ENCODE peak calls at places on chromosomes 12 and 14, in six cellular contexts. Z, L, U, M, J and G are unnamed samples. For H3K27me3, the result is how much of the 10 kb centered on the place peaks cover.

GRCh38 chr12:52156757-52157565 is 34.9 kb downstream of the KRT80 start:
- DNase-seq in Z (peak), L (no peak), U (peak), M (peak), J (peak), G (peak)

GRCh38 chr14:25041898-25042297 is 8.0 kb downstream of the STXBP6 start:
- DNase-seq in Z (no peak), L (no peak), U (no peak), M (no peak), J (no peak), G (no peak)

GRCh38 chr12:64083285-64084210 is 138.5 kb downstream of the KICS2 start:
- DNase-seq in Z (peak), L (peak), U (peak), M (peak), J (no peak), G (no peak)

GRCh38 chr12:5996459-5996858 is 51.4 kb upstream of the ANO2 start:
- DNase-seq in Z (no peak), L (no peak), U (no peak), M (no peak), J (no peak), G (no peak)

GRCh38 chr12:31233061-31233730 is 92.8 kb downstream of the SINHCAF start:
- DNase-seq in Z (no peak), L (no peak), U (no peak), M (no peak), J (no peak), G (no peak)

GRCh38 chr14:100874051-100874410 is 29.5 kb downstream of the RTL1 start:
- DNase-seq in Z (no peak), L (no peak), U (no peak), M (no peak), J (no peak), G (no peak)

GRCh38 chr14:34232790-34233189 is 229.2 kb downstream of the SPTSSA start:
- DNase-seq in Z (no peak), L (no peak), U (no peak), M (no peak), J (no peak), G (no peak)

GRCh38 chr14:66117600-66117999 is 368.6 kb upstream of the CCDC196 start:
- DNase-seq in Z (no peak), L (no peak), U (no peak), M (peak), J (no peak), G (no peak)

GRCh38 chr12:13222076-13222475 is 25.6 kb downstream of the EMP1 start:
- DNase-seq in Z (peak), L (no peak), U (no peak), M (no peak), J (no peak), G (no peak)

GRCh38 chr14:99968156-99968920 is 96.9 kb upstream of the EVL start:
- DNase-seq in Z (no peak), L (peak), U (no peak), M (peak), J (no peak), G (no peak)

GRCh38 chr14:104989236-104989950 is 3.8 kb downstream of the CLBA1 start:
- DNase-seq in Z (no peak), L (no peak), U (no peak), M (no peak), J (no peak), G (no peak)

GRCh38 chr12:110546339-110546738 is 36.8 kb downstream of the PPTC7 start:
- DNase-seq in Z (no peak), L (peak), U (no peak), M (peak), J (no peak), G (no peak)

GRCh38 chr14:64758711-64759554 is 54.7 kb downstream of the PLEKHG3 start:
- DNase-seq in Z (peak), L (peak), U (no peak), M (peak), J (no peak), G (no peak)

GRCh38 chr12:64088431-64089349 is 133.4 kb downstream of the KICS2 start:
- DNase-seq in Z (peak), L (peak), U (peak), M (peak), J (peak), G (no peak)

GRCh38 chr14:68715032-68715924 is 77.6 kb downstream of the ZFP36L1 start:
- DNase-seq in Z (no peak), L (no peak), U (no peak), M (no peak), J (no peak), G (no peak)

GRCh38 chr14:94677747-94678146 is 65.6 kb downstream of the SERPINA3 start:
- DNase-seq in Z (peak), L (no peak), U (no peak), M (no peak), J (no peak), G (peak)

GRCh38 chr12:46209914-46210834 is 58.7 kb downstream of the SLC38A1 start:
- DNase-seq in Z (peak), L (no peak), U (no peak), M (no peak), J (no peak), G (peak)

GRCh38 chr12:31562594-31563328 is 28.2 kb downstream of the DENND5B start:
- DNase-seq in Z (no peak), L (no peak), U (no peak), M (no peak), J (no peak), G (no peak)

GRCh38 chr14:49982522-49982951 is 89.7 kb downstream of the ARF6 start:
- DNase-seq in Z (no peak), L (no peak), U (no peak), M (peak), J (no peak), G (no peak)

GRCh38 chr12:89326260-89327040 is 25.9 kb downstream of the DUSP6 start:
- DNase-seq in Z (no peak), L (no peak), U (no peak), M (no peak), J (no peak), G (no peak)

GRCh38 chr12:96054262-96054645 is 18.9 kb upstream of the LTA4H start:
- DNase-seq in Z (no peak), L (no peak), U (no peak), M (peak), J (no peak), G (no peak)

GRCh38 chr12:65720739-65721138 is 103.5 kb upstream of the HMGA2 start:
- DNase-seq in Z (no peak), L (peak), U (no peak), M (no peak), J (no peak), G (no peak)

GRCh38 chr12:54935235-54935951 is 49.2 kb downstream of the TESPA1 start:
- DNase-seq in Z (no peak), L (peak), U (no peak), M (peak), J (no peak), G (no peak)

GRCh38 chr12:104121001-104121400 is 17.0 kb downstream of the NFYB start:
- DNase-seq in Z (no peak), L (peak), U (no peak), M (peak), J (no peak), G (no peak)

GRCh38 chr12:15276088-15276698 is 46.1 kb upstream of the PTPRO start:
- DNase-seq in Z (no peak), L (no peak), U (no peak), M (peak), J (no peak), G (no peak)

GRCh38 chr12:69383074-69383473 is 23.5 kb downstream of the YEATS4 start:
- DNase-seq in Z (no peak), L (no peak), U (no peak), M (no peak), J (no peak), G (no peak)

GRCh38 chr12:45762185-45763110 is 32.9 kb downstream of the ARID2 start:
- DNase-seq in Z (no peak), L (peak), U (no peak), M (peak), J (no peak), G (no peak)

GRCh38 chr14:96754845-96755184 is 42.4 kb upstream of the VRK1 start:
- DNase-seq in Z (no peak), L (no peak), U (no peak), M (no peak), J (peak), G (no peak)

GRCh38 chr12:96141216-96141944 is 52.8 kb upstream of the ELK3 start:
- DNase-seq in Z (no peak), L (no peak), U (no peak), M (peak), J (no peak), G (no peak)

GRCh38 chr12:39122562-39123204 is 217.3 kb upstream of the CPNE8 start:
- DNase-seq in Z (no peak), L (no peak), U (no peak), M (no peak), J (peak), G (no peak)

GRCh38 chr12:3833670-3834310 is 39.4 kb downstream of the PARP11 start:
- DNase-seq in Z (no peak), L (no peak), U (no peak), M (no peak), J (peak), G (no peak)

GRCh38 chr12:1832801-1833595 is 12.6 kb downstream of the LRTM2 start:
- DNase-seq in Z (no peak), L (no peak), U (no peak), M (no peak), J (no peak), G (no peak)

GRCh38 chr14:32047791-32048190 is 29.3 kb upstream of the ARHGAP5 start:
- DNase-seq in Z (no peak), L (no peak), U (no peak), M (peak), J (no peak), G (no peak)

GRCh38 chr12:79151956-79152355 is 287.4 kb downstream of the SYT1 start:
- DNase-seq in Z (no peak), L (no peak), U (no peak), M (peak), J (no peak), G (no peak)

GRCh38 chr14:75254381-75254821 is 24.2 kb upstream of the FOS start:
- DNase-seq in Z (peak), L (no peak), U (peak), M (no peak), J (no peak), G (peak)

GRCh38 chr12:132404956-132405741 is 75.8 kb upstream of the GALNT9 start:
- DNase-seq in Z (no peak), L (no peak), U (no peak), M (no peak), J (no peak), G (no peak)
- H3K27me3 ChIP-seq in Z (under half), L (under half), U (half or more), M (under half), J (under half), G (under half)

DNA sequence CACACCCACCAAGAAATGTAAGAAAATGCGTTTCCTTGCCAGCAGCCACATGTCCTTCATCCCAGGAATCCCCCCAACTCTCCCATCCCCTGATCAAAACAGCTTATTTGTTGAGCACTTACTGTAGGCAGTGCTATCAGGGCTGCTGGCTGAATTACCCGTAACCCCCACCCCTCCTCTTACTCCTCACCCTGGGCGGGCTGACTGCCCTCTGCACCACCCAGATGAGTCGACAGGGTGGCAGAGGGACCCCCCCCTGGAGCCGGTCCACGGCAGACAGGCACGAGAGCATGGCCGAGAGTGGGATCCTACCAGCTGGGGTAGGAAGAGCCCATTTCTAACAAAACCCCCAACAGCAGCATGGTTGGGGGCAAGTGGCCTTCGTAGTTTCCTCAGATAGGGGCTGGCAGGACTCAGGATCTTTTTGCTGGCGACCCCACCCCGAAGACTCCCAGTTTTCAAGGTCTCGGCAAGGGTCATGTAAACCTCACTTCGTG is 1.1 kb upstream of the RHOF start:
- DNase-seq in Z (no peak), L (no peak), U (no peak), M (no peak), J (no peak), G (peak)
- TF ChIP-seq CTCF in Z (no peak), L (no peak), U (no peak), M (no peak), J (no peak), G (no peak)

GRCh38 chr12:53737951-53738833 is 10.9 kb upstream of the CALCOCO1 start:
- DNase-seq in Z (peak), L (no peak), U (no peak), M (no peak), J (peak), G (peak)
- H3K27me3 ChIP-seq in Z (under half), L (half or more), U (under half), M (half or more), J (under half), G (half or more)

GRCh38 chr14:67582061-67582460 is 18.0 kb downstream of the PIGH start:
- DNase-seq in Z (no peak), L (no peak), U (no peak), M (no peak), J (no peak), G (no peak)
- TF ChIP-seq CTCF in Z (no peak), L (peak), U (no peak), M (no peak), J (no peak), G (no peak)

DNA sequence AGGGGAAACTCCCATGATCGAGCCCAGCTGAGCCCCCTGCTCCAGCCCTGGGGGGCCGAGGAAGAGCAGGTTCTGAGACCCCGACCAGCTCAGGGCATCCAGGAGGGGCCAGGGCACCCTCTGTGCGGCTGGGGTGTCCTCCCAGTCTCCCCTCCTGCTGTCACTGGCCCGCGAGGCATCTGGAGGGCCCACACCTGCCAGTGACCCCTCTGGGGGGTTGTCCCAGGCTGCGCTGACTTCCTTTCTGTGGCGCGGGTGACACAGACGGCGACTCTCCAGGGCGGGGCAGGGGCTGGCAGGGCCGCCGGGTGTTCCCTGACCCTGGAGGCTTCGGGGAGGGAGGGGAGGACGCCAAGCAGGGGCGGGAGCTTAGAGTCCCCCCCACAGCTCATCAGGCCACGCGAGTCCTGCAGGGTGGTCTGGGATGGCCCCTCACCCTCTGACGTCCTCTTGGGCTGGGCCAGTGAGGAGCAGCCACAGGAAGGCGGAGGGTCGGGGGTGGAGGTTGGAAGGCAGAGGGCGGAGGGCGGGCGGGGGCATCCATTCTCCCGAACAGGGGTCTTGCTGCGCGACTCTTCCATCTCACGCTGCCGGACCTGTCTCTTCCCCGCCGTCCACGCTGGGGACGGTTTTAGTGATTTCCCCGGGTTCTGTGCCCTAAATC is 38.6 kb upstream of the FBRSL1 start:
- DNase-seq in Z (no peak), L (no peak), U (no peak), M (no peak), J (no peak), G (no peak)
- H3K27me3 ChIP-seq in Z (under half), L (under half), U (half or more), M (under half), J (under half), G (under half)

GRCh38 chr12:100993916-100994315 is 199.3 kb downstream of the ANO4 start:
- DNase-seq in Z (no peak), L (no peak), U (no peak), M (no peak), J (no peak), G (no peak)
- TF ChIP-seq CTCF in Z (no peak), L (no peak), U (no peak), M (no peak), J (peak), G (no peak)

GRCh38 chr14:89299587-89299986 is 117.4 kb downstream of the FOXN3 start:
- DNase-seq in Z (no peak), L (no peak), U (no peak), M (no peak), J (no peak), G (no peak)
- H3K27me3 ChIP-seq in Z (under half), L (under half), U (under half), M (under half), J (under half), G (under half)